ENCODE peak calls at places on chromosome 14, in eight cellular contexts. M is IMR-90, W is upper lobe of left lung, Z is lung, A is cardiac muscle cell, I is lower lobe of right lung, K is PC-3, O is tibial artery. N is an unnamed sample.

GRCh38 chr14:60817113-60817512 is 82.6 kb downstream of the MNAT1 start:
- DNase-seq in M (no peak), W (no peak), Z (no peak), A (no peak), I (no peak), K (no peak), O (no peak), N (no peak)

GRCh38 chr14:40685764-40686163 is 920.9 kb upstream of the LRFN5 start:
- DNase-seq in M (no peak), W (no peak), Z (no peak), A (no peak), I (no peak), K (no peak), O (no peak), N (no peak)

GRCh38 chr14:99263564-99264330 is 8.2 kb downstream of the BCL11B start:
- DNase-seq in M (no peak), W (no peak), Z (no peak), A (no peak), I (no peak), K (no peak), O (no peak), N (no peak)

GRCh38 chr14:31682768-31683167 is 121.6 kb downstream of the NUBPL start:
- DNase-seq in M (no peak), W (no peak), Z (no peak), A (no peak), I (no peak), K (no peak), O (no peak), N (no peak)

GRCh38 chr14:106556665-106557289 is 1030.4 kb downstream of the TMEM121 start:
- DNase-seq in M (no peak), W (peak; percentile 56), Z (peak; percentile 62), A (no peak), I (peak; percentile 77), K (peak; percentile 13), O (no peak), N (peak; percentile 68)

GRCh38 chr14:76964695-76965094 is 63.8 kb downstream of the IRF2BPL start:
- DNase-seq in M (no peak), W (no peak), Z (no peak), A (no peak), I (no peak), K (no peak), O (no peak), N (no peak)

GRCh38 chr14:54673193-54674121 is 106.5 kb downstream of the SAMD4A start:
- DNase-seq in M (peak; percentile 66), W (no peak), Z (no peak), A (no peak), I (no peak), K (no peak), O (no peak), N (no peak)

GRCh38 chr14:47539065-47539464 is 136.3 kb downstream of the MDGA2 start:
- DNase-seq in M (no peak), W (no peak), Z (no peak), A (peak; percentile 10), I (no peak), K (peak; percentile 43), O (no peak), N (no peak)

GRCh38 chr14:31307198-31307597 is 99.6 kb upstream of the HECTD1 start:
- DNase-seq in M (no peak), W (peak; percentile 28), Z (no peak), A (no peak), I (no peak), K (peak; percentile 46), O (no peak), N (no peak)

GRCh38 chr14:76551116-76551515 is 175.2 kb downstream of the ESRRB start:
- DNase-seq in M (no peak), W (no peak), Z (no peak), A (no peak), I (no peak), K (no peak), O (no peak), N (no peak)

GRCh38 chr14:103064978-103065377 is 7.6 kb upstream of the CDC42BPB start:
- DNase-seq in M (no peak), W (no peak), Z (no peak), A (no peak), I (no peak), K (no peak), O (no peak), N (no peak)

GRCh38 chr14:71594828-71595227 is 337.4 kb upstream of the RGS6 start:
- DNase-seq in M (peak; percentile 32), W (no peak), Z (no peak), A (peak; percentile 27), I (no peak), K (no peak), O (no peak), N (no peak)

GRCh38 chr14:24789277-24789832 is 155.4 kb upstream of the GZMB start:
- DNase-seq in M (no peak), W (no peak), Z (no peak), A (no peak), I (no peak), K (no peak), O (no peak), N (no peak)

GRCh38 chr14:73709904-73710469 is 4.2 kb downstream of the PNMA1 start:
- DNase-seq in M (no peak), W (no peak), Z (no peak), A (no peak), I (no peak), K (no peak), O (no peak), N (no peak)

GRCh38 chr14:67541448-67542387 is 8.6 kb downstream of the PLEKHH1 start:
- DNase-seq in M (no peak), W (no peak), Z (no peak), A (no peak), I (no peak), K (no peak), O (no peak), N (no peak)

GRCh38 chr14:103511022-103511693 is 11.5 kb downstream of the CKB start:
- DNase-seq in M (no peak), W (no peak), Z (no peak), A (no peak), I (peak; percentile 27), K (no peak), O (no peak), N (no peak)

GRCh38 chr14:87483651-87484260 is 509.2 kb downstream of the GALC start:
- DNase-seq in M (peak; percentile 63), W (no peak), Z (no peak), A (no peak), I (no peak), K (peak; percentile 51), O (no peak), N (no peak)

GRCh38 chr14:101557811-101558738 is 3.2 kb upstream of the DIO3 start:
- DNase-seq in M (no peak), W (no peak), Z (no peak), A (peak; percentile 20), I (peak; percentile 38), K (peak; percentile 41), O (peak; percentile 70), N (no peak)
- TF ChIP-seq CTCF in M (peak; percentile 10), W (peak; percentile 6), Z (no peak), A (peak; percentile 26), I (no peak), K (peak; percentile 53), O (no peak), N (no peak)

DNA sequence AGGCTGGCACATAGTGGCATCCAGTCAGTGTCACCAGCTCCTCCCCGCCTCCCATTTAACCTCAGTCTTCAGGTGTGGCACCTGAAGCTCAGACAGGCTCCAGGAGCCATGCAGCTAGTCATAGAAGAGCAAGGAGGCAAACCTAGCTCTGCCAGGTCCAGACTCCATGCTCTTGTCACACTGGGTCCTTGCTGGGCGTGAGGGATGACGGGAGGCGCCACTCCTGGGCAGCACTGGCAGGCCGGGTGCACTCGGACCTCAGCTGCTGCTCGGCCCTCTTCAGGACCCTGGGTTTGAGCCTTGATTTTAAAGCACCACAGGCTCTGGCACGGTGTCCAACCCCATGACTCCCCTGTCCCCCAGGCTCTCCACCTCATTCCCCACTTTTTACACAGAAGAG is 24.1 kb downstream of the ITPK1 start:
- DNase-seq in M (no peak), W (no peak), Z (no peak), A (no peak), I (no peak), K (no peak), O (no peak), N (no peak)
- H3K27ac ChIP-seq in M (no peak overlapping the region), W (peak overlapping the region; percentile 10), Z (peak overlapping the region; percentile 24), A (no peak overlapping the region), I (no peak overlapping the region), K (no peak overlapping the region), O (peak overlapping the region; percentile 55), N (no peak overlapping the region)

GRCh38 chr14:22008098-22008412 is 334.4 kb upstream of the OR4E1 start:
- DNase-seq in M (no peak), W (no peak), Z (no peak), A (no peak), I (no peak), K (no peak), O (no peak), N (no peak)

GRCh38 chr14:21999400-21999799 is 325.8 kb upstream of the OR4E1 start:
- DNase-seq in M (no peak), W (no peak), Z (no peak), A (no peak), I (no peak), K (peak; percentile 10), O (no peak), N (no peak)

GRCh38 chr14:22003471-22003870 is 329.9 kb upstream of the OR4E1 start:
- DNase-seq in M (no peak), W (no peak), Z (no peak), A (no peak), I (no peak), K (no peak), O (no peak), N (no peak)

GRCh38 chr14:22007278-22008097 is 333.9 kb upstream of the OR4E1 start:
- DNase-seq in M (no peak), W (no peak), Z (no peak), A (no peak), I (no peak), K (no peak), O (no peak), N (no peak)

DNA sequence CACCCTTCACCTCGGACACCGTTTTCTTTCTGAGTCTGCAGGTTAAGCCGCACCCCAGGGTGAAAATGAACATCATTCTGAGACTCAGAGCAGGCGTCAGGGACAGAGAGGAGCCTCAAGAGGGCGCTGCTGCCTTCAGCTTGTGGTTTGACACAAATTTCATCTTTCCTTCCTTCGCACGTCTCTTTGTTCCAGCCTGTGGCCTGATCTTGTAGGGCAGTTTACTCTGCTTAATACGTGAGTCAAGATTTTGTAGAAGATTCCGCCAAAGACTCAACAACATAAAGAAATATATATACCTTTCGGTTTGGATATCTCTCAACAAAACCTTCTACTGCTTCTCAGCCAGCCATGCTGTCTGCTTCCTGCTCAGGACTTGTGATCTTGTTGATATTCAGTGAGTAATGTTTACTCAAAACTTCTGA is 329.3 kb upstream of the OR4E1 start:
- DNase-seq in M (no peak), W (no peak), Z (no peak), A (no peak), I (peak; percentile 47), K (peak; percentile 29), O (no peak), N (peak; percentile 68)
- TF ChIP-seq CTCF in M (peak; percentile 7), W (peak; percentile 7), Z (no peak), A (no peak), I (peak; percentile 28), K (peak; percentile 71), O (no peak), N (peak; percentile 60)

DNA sequence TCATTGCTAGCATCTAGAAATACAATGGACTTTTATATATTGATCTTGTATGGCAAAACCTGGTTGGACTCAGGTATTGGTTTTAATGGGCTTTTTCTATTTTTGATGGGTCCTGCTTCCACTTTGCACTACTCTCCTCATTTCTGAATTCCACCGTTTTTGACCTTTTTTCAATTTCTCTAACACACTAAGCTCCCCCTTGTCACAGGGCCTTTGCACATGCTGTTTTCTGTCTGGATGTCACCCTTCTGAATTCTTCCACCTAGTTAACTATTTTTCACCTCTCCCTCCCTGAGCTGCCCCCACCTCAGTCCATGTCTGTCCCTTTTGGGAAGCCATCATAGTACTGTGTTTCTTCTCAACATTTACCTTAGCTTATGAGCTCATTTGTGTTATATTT is 112.7 kb upstream of the FRMD6 start:
- DNase-seq in M (no peak), W (no peak), Z (no peak), A (no peak), I (no peak), K (no peak), O (no peak), N (no peak)
- H3K27ac ChIP-seq in M (no peak overlapping the region), W (no peak overlapping the region), Z (no peak overlapping the region), A (no peak overlapping the region), I (no peak overlapping the region), K (peak overlapping the region; percentile 96), O (no peak overlapping the region), N (no peak overlapping the region)

N was measured in CD4-positive, alpha-beta T cell.